ENCODE peak calls at places on chromosomes 6 and 20, in four cellular contexts. One of them, this sample, is unnamed.

GRCh38 chr20:24673678-24674570 is 204.5 kb downstream of the SYNDIG1 start:
- DNase-seq in HCT116: no peak
- DNase-seq in right lobe of liver: no peak
- DNase-seq in A549: no peak
- DNase-seq in this sample: no peak

GRCh38 chr20:13141541-13141940 is 79.5 kb upstream of the ISM1 start:
- DNase-seq in HCT116: no peak
- DNase-seq in right lobe of liver: no peak
- DNase-seq in A549: no peak
- DNase-seq in this sample: no peak

GRCh38 chr6:106084106-106084963 is 1.8 kb upstream of the PRDM1 start:
- DNase-seq in HCT116: peak
- DNase-seq in right lobe of liver: no peak
- DNase-seq in A549: peak
- DNase-seq in this sample: no peak

GRCh38 chr6:155400022-155400965 is 55.3 kb downstream of the NOX3 start:
- DNase-seq in HCT116: no peak
- DNase-seq in right lobe of liver: no peak
- DNase-seq in A549: no peak
- DNase-seq in this sample: no peak

GRCh38 chr20:53503517-53503919 is 90.1 kb downstream of the ZNF217 start:
- DNase-seq in HCT116: no peak
- DNase-seq in right lobe of liver: no peak
- DNase-seq in A549: no peak
- DNase-seq in this sample: no peak

GRCh38 chr20:61656198-61656597 is 404.1 kb downstream of the CDH4 start:
- DNase-seq in HCT116: no peak
- DNase-seq in right lobe of liver: peak
- DNase-seq in A549: no peak
- DNase-seq in this sample: no peak

GRCh38 chr6:32337166-32337805 is 34.4 kb downstream of the TSBP1 start:
- DNase-seq in HCT116: no peak
- DNase-seq in right lobe of liver: no peak
- DNase-seq in A549: no peak
- DNase-seq in this sample: no peak

GRCh38 chr20:52242237-52243230 is 51.0 kb upstream of the ZFP64 start:
- DNase-seq in HCT116: no peak
- DNase-seq in right lobe of liver: no peak
- DNase-seq in A549: peak
- DNase-seq in this sample: no peak

GRCh38 chr6:3357669-3358068 is 98.9 kb downstream of the PSMG4 start:
- DNase-seq in HCT116: no peak
- DNase-seq in right lobe of liver: no peak
- DNase-seq in A549: no peak
- DNase-seq in this sample: no peak
- H3K27ac ChIP-seq in HCT116: no peak
- H3K27ac ChIP-seq in right lobe of liver: peak
- H3K27ac ChIP-seq in A549: peak
- H3K27ac ChIP-seq in this sample: no peak

GRCh38 chr6:110296151-110297028 is 61.8 kb downstream of the METTL24 start:
- DNase-seq in HCT116: no peak
- DNase-seq in right lobe of liver: no peak
- DNase-seq in A549: no peak
- DNase-seq in this sample: no peak
- H3K4me3 ChIP-seq in HCT116: no peak
- H3K4me3 ChIP-seq in right lobe of liver: no peak
- H3K4me3 ChIP-seq in A549: no peak
- H3K4me3 ChIP-seq in this sample: no peak

DNA sequence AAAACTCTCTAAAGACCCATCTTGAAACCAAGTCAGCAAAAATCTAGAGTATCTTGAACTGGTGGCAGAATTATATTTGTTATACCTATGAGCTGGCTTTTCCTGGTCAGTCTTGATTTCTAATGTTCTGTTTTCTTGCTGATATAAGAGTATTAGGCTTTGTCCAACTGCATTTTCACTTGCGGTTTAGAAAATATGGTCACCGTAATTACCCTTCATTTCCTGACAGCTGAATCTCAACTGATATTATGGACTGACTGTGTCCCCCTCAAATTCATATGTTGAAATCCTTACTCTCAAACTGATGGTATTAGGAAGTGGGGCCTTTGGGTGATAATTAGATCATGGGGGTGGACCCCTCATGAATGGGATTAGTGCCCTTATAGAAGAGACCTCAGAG is 72.1 kb downstream of the TXLNB start:
- DNase-seq in HCT116: no peak
- DNase-seq in right lobe of liver: no peak
- DNase-seq in A549: no peak
- DNase-seq in this sample: no peak
- H3K27ac ChIP-seq in HCT116: no peak
- H3K27ac ChIP-seq in right lobe of liver: peak
- H3K27ac ChIP-seq in A549: no peak
- H3K27ac ChIP-seq in this sample: no peak

DNA sequence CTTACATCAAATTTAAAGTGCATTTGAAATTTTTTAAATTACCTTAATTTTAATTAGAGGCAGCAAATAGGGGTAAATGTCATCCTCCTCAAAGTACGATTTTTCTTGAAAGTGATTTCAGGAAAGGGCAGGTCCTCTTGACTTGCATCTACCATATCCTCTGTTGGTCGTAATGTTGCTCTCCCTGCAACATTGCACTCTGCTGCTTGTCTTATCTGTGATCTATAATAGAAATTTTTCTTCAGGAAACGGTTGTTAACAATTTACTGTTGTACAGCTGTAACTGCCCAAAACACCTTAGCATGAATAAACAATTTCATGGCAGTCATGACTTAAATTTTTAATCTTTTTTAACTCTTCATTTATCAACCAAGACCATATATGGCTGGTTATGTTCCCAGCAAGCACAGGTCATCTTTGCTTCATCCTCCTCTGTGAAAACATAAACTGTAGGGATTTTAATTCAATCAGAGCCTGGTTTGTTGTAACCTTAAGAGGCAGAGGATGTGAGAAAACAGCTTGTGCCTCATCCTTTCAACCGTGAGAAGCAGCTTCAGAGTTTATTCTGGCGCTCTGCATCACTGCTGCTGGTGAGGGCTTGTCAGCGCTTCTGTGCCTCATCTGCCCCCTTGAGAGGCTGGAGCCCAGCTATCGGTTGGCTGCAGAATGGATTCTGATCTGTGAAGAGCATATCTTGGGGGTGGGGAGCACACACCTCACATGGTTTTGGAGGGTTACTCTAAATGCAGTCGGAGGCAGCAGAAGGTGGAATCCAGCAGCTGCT is 56.0 kb downstream of the CTNNBL1 start:
- DNase-seq in HCT116: no peak
- DNase-seq in right lobe of liver: no peak
- DNase-seq in A549: no peak
- DNase-seq in this sample: no peak
- H3K4me3 ChIP-seq in HCT116: no peak
- H3K4me3 ChIP-seq in right lobe of liver: no peak
- H3K4me3 ChIP-seq in A549: no peak
- H3K4me3 ChIP-seq in this sample: no peak

GRCh38 chr6:16441262-16441661 is 202.9 kb downstream of the GMPR start:
- DNase-seq in HCT116: no peak
- DNase-seq in right lobe of liver: no peak
- DNase-seq in A549: no peak
- DNase-seq in this sample: no peak

GRCh38 chr6:16437984-16438383 is 199.6 kb downstream of the GMPR start:
- DNase-seq in HCT116: no peak
- DNase-seq in right lobe of liver: no peak
- DNase-seq in A549: no peak
- DNase-seq in this sample: no peak

GRCh38 chr6:16437095-16437494 is 198.7 kb downstream of the GMPR start:
- DNase-seq in HCT116: no peak
- DNase-seq in right lobe of liver: no peak
- DNase-seq in A549: no peak
- DNase-seq in this sample: no peak

GRCh38 chr6:16440656-16441212 is 202.3 kb downstream of the GMPR start:
- DNase-seq in HCT116: no peak
- DNase-seq in right lobe of liver: no peak
- DNase-seq in A549: no peak
- DNase-seq in this sample: no peak

GRCh38 chr6:16438677-16439615 is 200.6 kb downstream of the GMPR start:
- DNase-seq in HCT116: no peak
- DNase-seq in right lobe of liver: no peak
- DNase-seq in A549: peak
- DNase-seq in this sample: no peak
- H3K27ac ChIP-seq in HCT116: no peak
- H3K27ac ChIP-seq in right lobe of liver: no peak
- H3K27ac ChIP-seq in A549: peak
- H3K27ac ChIP-seq in this sample: no peak

DNA sequence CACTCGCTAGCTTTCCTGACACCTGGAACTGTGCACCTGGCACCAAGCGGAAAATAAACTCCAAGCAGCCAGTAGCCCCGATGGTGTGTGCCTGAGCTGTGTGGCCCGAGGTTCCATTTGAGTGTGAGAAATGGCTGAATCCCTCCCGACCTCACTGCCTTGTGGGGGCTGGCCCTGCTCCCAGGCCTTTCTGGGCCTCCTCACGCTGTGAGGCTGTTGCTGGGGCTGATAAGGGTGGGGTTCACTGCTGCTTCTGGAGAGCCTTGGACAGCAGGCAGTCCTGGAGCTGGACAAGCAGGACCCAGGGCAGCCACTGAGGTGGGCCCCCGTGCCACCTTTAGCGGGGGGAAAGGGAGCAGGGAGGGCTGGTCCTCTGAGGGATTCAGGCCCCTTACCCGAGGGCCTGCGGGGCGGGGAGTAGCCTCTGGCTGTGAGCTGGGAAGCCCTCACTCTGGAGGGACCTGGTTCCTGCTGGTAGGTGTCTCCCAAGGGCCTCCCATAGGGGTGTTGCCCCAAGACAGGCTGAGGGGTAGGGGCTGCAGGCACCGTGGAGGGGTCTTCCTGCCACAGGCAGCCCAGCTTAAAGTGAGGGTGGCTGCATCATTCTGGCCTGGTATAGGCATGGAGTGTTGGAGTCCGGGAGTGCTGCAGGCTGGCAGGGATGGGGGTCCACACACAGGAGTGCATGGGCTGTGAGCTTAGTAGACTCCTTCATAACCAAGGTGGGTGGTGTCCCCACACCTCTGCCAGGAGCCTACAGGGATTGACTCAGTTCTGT is 1.7 kb downstream of the PPDPF start:
- DNase-seq in HCT116: no peak
- DNase-seq in right lobe of liver: peak
- DNase-seq in A549: no peak
- DNase-seq in this sample: no peak
- H3K4me3 ChIP-seq in HCT116: peak
- H3K4me3 ChIP-seq in right lobe of liver: no peak
- H3K4me3 ChIP-seq in A549: no peak
- H3K4me3 ChIP-seq in this sample: no peak

GRCh38 chr6:149464411-149464810 is 20.4 kb downstream of the ZC3H12D start:
- DNase-seq in HCT116: no peak
- DNase-seq in right lobe of liver: no peak
- DNase-seq in A549: no peak
- DNase-seq in this sample: no peak
- H3K27ac ChIP-seq in HCT116: no peak
- H3K27ac ChIP-seq in right lobe of liver: no peak
- H3K27ac ChIP-seq in A549: no peak
- H3K27ac ChIP-seq in this sample: no peak

DNA sequence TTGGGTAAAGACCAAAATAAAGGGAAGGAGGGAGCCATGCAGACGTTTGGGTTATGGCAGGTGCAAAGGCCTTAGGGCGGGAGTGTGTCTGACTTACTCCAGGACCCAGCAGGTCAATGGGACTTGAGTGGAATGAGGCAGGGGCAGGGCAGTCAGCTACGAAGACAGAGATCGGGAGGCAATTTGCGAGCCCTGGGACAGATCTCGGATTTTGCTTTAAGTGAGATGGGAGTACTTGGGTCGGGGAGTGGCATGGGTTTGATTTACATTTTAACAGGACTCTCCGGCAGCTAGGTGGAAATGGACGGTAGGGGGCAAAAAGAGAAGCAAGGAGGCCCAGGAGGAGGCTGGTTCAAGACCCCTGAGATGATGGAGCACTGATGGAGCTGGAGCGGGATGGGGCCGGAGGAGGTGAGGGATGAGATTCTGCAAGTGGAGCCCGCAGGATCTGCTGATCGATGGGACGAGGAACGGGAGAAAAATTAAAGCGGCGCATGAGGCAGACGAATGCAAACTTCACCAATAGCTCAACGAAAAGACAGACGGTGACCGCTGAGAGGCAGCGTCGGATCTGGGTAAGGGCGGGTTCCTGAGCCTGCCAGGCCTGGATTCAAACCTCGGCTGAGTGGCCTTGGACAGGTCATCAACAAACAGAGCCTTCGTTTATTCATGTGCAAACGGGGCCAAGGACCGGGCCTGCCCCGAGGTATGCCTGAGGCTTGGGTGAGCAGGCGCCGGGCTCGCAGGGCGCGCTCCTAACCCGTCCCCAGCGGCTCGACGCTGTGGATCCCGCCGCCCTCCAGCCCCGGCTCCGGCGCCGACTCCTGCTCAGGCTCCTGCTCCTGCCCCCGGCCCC is 774 bp upstream of the RBCK1 start:
- DNase-seq in HCT116: peak
- DNase-seq in right lobe of liver: peak
- DNase-seq in A549: peak
- DNase-seq in this sample: peak
- H3K4me3 ChIP-seq in HCT116: peak
- H3K4me3 ChIP-seq in right lobe of liver: peak
- H3K4me3 ChIP-seq in A549: peak
- H3K4me3 ChIP-seq in this sample: peak

DNA sequence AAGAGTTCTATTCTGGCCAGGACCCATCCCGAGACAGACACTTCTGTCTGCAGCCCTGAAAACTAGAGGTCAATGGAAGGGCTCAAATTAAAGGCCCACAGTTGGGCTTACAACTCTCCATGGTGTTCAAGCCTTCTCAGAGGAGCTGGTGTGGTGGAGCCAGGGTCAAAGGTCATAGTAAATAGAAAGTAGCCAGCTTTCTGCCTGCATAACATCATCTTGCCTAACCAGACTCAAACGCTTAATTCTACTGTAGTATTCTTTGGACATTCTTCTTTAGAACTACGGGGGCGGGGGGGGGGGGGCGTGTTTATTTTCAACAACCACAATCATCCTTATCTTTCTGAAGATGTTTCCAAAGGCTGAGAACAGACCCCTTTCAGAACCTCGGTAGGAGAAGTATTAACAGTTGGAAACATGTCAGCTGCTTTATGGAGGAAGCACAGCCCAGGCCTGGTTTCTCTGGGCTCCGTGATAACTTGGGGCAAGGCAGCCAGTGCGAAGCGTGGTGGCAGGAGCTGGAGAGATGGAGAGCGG is 1.5 kb upstream of the RREB1 start:
- DNase-seq in HCT116: no peak
- DNase-seq in right lobe of liver: no peak
- DNase-seq in A549: no peak
- DNase-seq in this sample: no peak
- H3K27ac ChIP-seq in HCT116: peak
- H3K27ac ChIP-seq in right lobe of liver: peak
- H3K27ac ChIP-seq in A549: peak
- H3K27ac ChIP-seq in this sample: peak